ENCODE peak calls at places on chromosomes 5 and 9, in four cellular contexts. One of them, this sample, is unnamed.

GRCh38 chr9:135340143-135340655 is 139.4 kb upstream of the PPP1R26 start:
- DNase-seq in GM12878: no peak
- DNase-seq in HCT116: no peak
- DNase-seq in SK-N-SH: no peak
- DNase-seq in this sample: no peak

GRCh38 chr5:90264930-90265857 is 144.4 kb downstream of the CETN3 start:
- DNase-seq in SK-N-SH: peak
- DNase-seq in HCT116: peak
- DNase-seq in GM12878: peak
- DNase-seq in this sample: peak

GRCh38 chr9:100186356-100186755 is 87.3 kb downstream of the INVS start:
- DNase-seq in HCT116: no peak
- DNase-seq in GM12878: no peak
- DNase-seq in SK-N-SH: no peak
- DNase-seq in this sample: no peak

GRCh38 chr5:139795074-139796001 is at the start of gene PSD2:
- DNase-seq in SK-N-SH: peak
- DNase-seq in HCT116: no peak
- DNase-seq in GM12878: no peak
- DNase-seq in this sample: no peak

GRCh38 chr5:175501759-175502158 is 23.4 kb downstream of the SFXN1 start:
- DNase-seq in HCT116: no peak
- DNase-seq in SK-N-SH: no peak
- DNase-seq in GM12878: no peak
- DNase-seq in this sample: no peak

GRCh38 chr9:37925786-37926736 is 22.1 kb upstream of the SLC25A51 start:
- DNase-seq in SK-N-SH: no peak
- DNase-seq in HCT116: no peak
- DNase-seq in GM12878: no peak
- DNase-seq in this sample: no peak

GRCh38 chr5:35063386-35063785 is 15.6 kb upstream of the AGXT2 start:
- DNase-seq in HCT116: no peak
- DNase-seq in GM12878: no peak
- DNase-seq in SK-N-SH: no peak
- DNase-seq in this sample: no peak

GRCh38 chr5:132392411-132392810 is 22.9 kb downstream of the SLC22A5 start:
- DNase-seq in GM12878: no peak
- DNase-seq in SK-N-SH: no peak
- DNase-seq in HCT116: no peak
- DNase-seq in this sample: no peak

GRCh38 chr9:115627511-115627910 is 509.6 kb upstream of the TNC start:
- DNase-seq in SK-N-SH: no peak
- DNase-seq in GM12878: no peak
- DNase-seq in HCT116: no peak
- DNase-seq in this sample: no peak

GRCh38 chr5:54195701-54196100 is 114.7 kb downstream of the ARL15 start:
- DNase-seq in SK-N-SH: no peak
- DNase-seq in HCT116: no peak
- DNase-seq in GM12878: no peak
- DNase-seq in this sample: no peak

GRCh38 chr5:74251106-74252032 is 389.2 kb downstream of the ENC1 start:
- DNase-seq in HCT116: no peak
- DNase-seq in SK-N-SH: no peak
- DNase-seq in GM12878: no peak
- DNase-seq in this sample: no peak

GRCh38 chr9:120643096-120643495 is 63.1 kb upstream of the CDK5RAP2 start:
- DNase-seq in SK-N-SH: no peak
- DNase-seq in HCT116: no peak
- DNase-seq in GM12878: no peak
- DNase-seq in this sample: no peak

GRCh38 chr5:159451197-159452052 is 121.1 kb upstream of the IL12B start:
- DNase-seq in GM12878: no peak
- DNase-seq in HCT116: peak
- DNase-seq in SK-N-SH: no peak
- DNase-seq in this sample: no peak

GRCh38 chr5:109247943-109248342 is 161.8 kb downstream of the PJA2 start:
- DNase-seq in HCT116: no peak
- DNase-seq in SK-N-SH: no peak
- DNase-seq in GM12878: peak
- DNase-seq in this sample: no peak

GRCh38 chr9:91741529-91741928 is 208.5 kb downstream of the ROR2 start:
- DNase-seq in HCT116: no peak
- DNase-seq in GM12878: no peak
- DNase-seq in SK-N-SH: no peak
- DNase-seq in this sample: no peak

GRCh38 chr9:20941177-20941690 is 90.2 kb downstream of the HACD4 start:
- DNase-seq in GM12878: peak
- DNase-seq in HCT116: peak
- DNase-seq in SK-N-SH: peak
- DNase-seq in this sample: peak

GRCh38 chr5:160787247-160787646 is 64.8 kb downstream of the ATP10B start:
- DNase-seq in GM12878: peak
- DNase-seq in SK-N-SH: no peak
- DNase-seq in HCT116: no peak
- DNase-seq in this sample: peak

GRCh38 chr9:30996761-30997160 is 1387.7 kb upstream of the ACO1 start:
- DNase-seq in GM12878: no peak
- DNase-seq in SK-N-SH: no peak
- DNase-seq in HCT116: no peak
- DNase-seq in this sample: no peak

GRCh38 chr5:127833999-127834953 is 131.1 kb downstream of the CCDC192 start:
- DNase-seq in HCT116: no peak
- DNase-seq in SK-N-SH: no peak
- DNase-seq in GM12878: no peak
- DNase-seq in this sample: no peak

GRCh38 chr5:157236423-157236822 is 29.5 kb upstream of the CYFIP2 start:
- DNase-seq in SK-N-SH: no peak
- DNase-seq in HCT116: no peak
- DNase-seq in GM12878: no peak
- DNase-seq in this sample: no peak

GRCh38 chr5:43073597-43074546 is 33.8 kb upstream of the ANXA2R start:
- DNase-seq in SK-N-SH: peak
- DNase-seq in HCT116: peak
- DNase-seq in GM12878: no peak
- DNase-seq in this sample: peak

GRCh38 chr5:88979244-88979643 is 96.3 kb upstream of the MEF2C start:
- DNase-seq in HCT116: no peak
- DNase-seq in GM12878: peak
- DNase-seq in SK-N-SH: no peak
- DNase-seq in this sample: no peak

GRCh38 chr9:127970401-127971313 is 10.1 kb downstream of the EEIG1 start:
- DNase-seq in GM12878: peak
- DNase-seq in SK-N-SH: peak
- DNase-seq in HCT116: no peak
- DNase-seq in this sample: no peak

GRCh38 chr5:40333459-40334241 is 346.1 kb upstream of the PTGER4 start:
- DNase-seq in GM12878: no peak
- DNase-seq in HCT116: no peak
- DNase-seq in SK-N-SH: no peak
- DNase-seq in this sample: no peak

GRCh38 chr5:150622157-150622556 is 18.3 kb upstream of the SYNPO start:
- DNase-seq in SK-N-SH: no peak
- DNase-seq in HCT116: no peak
- DNase-seq in GM12878: no peak
- DNase-seq in this sample: no peak

GRCh38 chr5:163005949-163006348 is 431.4 kb upstream of the CCNG1 start:
- DNase-seq in SK-N-SH: no peak
- DNase-seq in GM12878: no peak
- DNase-seq in HCT116: no peak
- DNase-seq in this sample: no peak

GRCh38 chr5:151757233-151758140 is 944 bp downstream of the ATOX1 start:
- DNase-seq in SK-N-SH: no peak
- DNase-seq in HCT116: no peak
- DNase-seq in GM12878: no peak
- DNase-seq in this sample: no peak

GRCh38 chr5:180688326-180689070 is 39.1 kb upstream of the FLT4 start:
- DNase-seq in HCT116: no peak
- DNase-seq in GM12878: no peak
- DNase-seq in SK-N-SH: no peak
- DNase-seq in this sample: no peak

GRCh38 chr9:34001308-34001707 is 47.4 kb downstream of the UBAP2 start:
- DNase-seq in HCT116: no peak
- DNase-seq in SK-N-SH: no peak
- DNase-seq in GM12878: no peak
- DNase-seq in this sample: no peak
- TF ChIP-seq JUND in HCT116: no peak
- TF ChIP-seq JUND in SK-N-SH: no peak
- TF ChIP-seq JUND in GM12878: no peak
- TF ChIP-seq JUND in this sample: no peak

DNA sequence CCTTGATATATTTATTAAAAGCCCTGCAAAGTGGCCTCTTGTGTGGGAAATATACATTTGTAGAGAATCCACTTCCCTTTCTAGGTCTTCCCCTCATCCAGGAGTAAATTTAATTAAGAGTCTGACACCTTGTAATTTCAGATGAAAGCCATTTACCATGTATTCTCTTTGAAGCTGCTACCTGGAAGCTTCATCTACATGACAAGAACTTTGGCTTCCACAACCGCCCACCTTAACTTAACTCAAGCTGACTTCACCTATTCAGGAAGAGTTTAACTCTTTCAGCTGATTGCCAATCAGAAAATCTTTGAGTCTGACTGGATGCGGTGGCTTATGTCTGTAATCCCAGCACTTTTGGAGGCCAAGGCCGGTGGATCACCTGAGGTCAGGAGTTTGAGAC is 899.9 kb downstream of the TAF11L14 start:
- DNase-seq in SK-N-SH: no peak
- DNase-seq in HCT116: no peak
- DNase-seq in GM12878: no peak
- DNase-seq in this sample: no peak
- TF ChIP-seq JUND in SK-N-SH: no peak
- TF ChIP-seq JUND in HCT116: no peak
- TF ChIP-seq JUND in GM12878: no peak
- TF ChIP-seq JUND in this sample: no peak

GRCh38 chr9:111986035-111986556 is 89.5 kb downstream of the UGCG start:
- DNase-seq in SK-N-SH: no peak
- DNase-seq in GM12878: no peak
- DNase-seq in HCT116: no peak
- DNase-seq in this sample: no peak
- TF ChIP-seq JUND in SK-N-SH: no peak
- TF ChIP-seq JUND in GM12878: no peak
- TF ChIP-seq JUND in HCT116: no peak
- TF ChIP-seq JUND in this sample: no peak

GRCh38 chr9:132699926-132700325 is 29.7 kb downstream of the GTF3C4 start:
- DNase-seq in HCT116: no peak
- DNase-seq in SK-N-SH: no peak
- DNase-seq in GM12878: no peak
- DNase-seq in this sample: no peak
- TF ChIP-seq JUND in HCT116: no peak
- TF ChIP-seq JUND in SK-N-SH: no peak
- TF ChIP-seq JUND in GM12878: no peak
- TF ChIP-seq JUND in this sample: no peak

DNA sequence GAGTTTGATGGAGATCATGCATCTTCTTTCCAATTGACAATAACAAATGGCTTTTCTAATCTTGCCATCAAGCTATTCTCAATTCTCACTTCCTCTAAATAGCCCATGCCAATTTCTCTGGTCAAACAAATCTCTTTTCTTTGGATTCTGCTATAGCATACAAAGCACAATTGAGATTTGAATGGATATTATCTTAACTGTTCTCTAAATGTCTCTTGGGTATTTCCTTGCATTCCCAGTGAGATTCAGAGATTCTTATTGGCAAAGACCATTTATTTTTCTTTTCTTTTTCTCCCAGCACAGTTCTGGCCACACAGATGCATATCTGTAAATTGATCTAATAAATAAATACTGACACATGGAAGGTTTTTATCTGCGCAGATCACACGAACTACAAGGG is at the start of gene OR1N2:
- DNase-seq in SK-N-SH: no peak
- DNase-seq in GM12878: no peak
- DNase-seq in HCT116: no peak
- DNase-seq in this sample: no peak
- TF ChIP-seq JUND in SK-N-SH: no peak
- TF ChIP-seq JUND in GM12878: no peak
- TF ChIP-seq JUND in HCT116: no peak
- TF ChIP-seq JUND in this sample: no peak

GRCh38 chr5:55338810-55339243 is 31.0 kb downstream of the MTREX start:
- DNase-seq in HCT116: no peak
- DNase-seq in SK-N-SH: no peak
- DNase-seq in GM12878: peak
- DNase-seq in this sample: no peak
- TF ChIP-seq JUND in HCT116: no peak
- TF ChIP-seq JUND in SK-N-SH: no peak
- TF ChIP-seq JUND in GM12878: no peak
- TF ChIP-seq JUND in this sample: no peak

GRCh38 chr5:80712914-80713313 is 58.1 kb upstream of the DHFR start:
- DNase-seq in HCT116: no peak
- DNase-seq in SK-N-SH: no peak
- DNase-seq in GM12878: no peak
- DNase-seq in this sample: no peak

GRCh38 chr5:80713640-80714039 is 58.9 kb upstream of the DHFR start:
- DNase-seq in SK-N-SH: no peak
- DNase-seq in HCT116: no peak
- DNase-seq in GM12878: no peak
- DNase-seq in this sample: no peak

GRCh38 chr5:80711216-80711615 is 56.4 kb upstream of the DHFR start:
- DNase-seq in HCT116: no peak
- DNase-seq in SK-N-SH: no peak
- DNase-seq in GM12878: no peak
- DNase-seq in this sample: no peak

GRCh38 chr5:80714570-80715298 is 60.0 kb upstream of the DHFR start:
- DNase-seq in SK-N-SH: no peak
- DNase-seq in HCT116: no peak
- DNase-seq in GM12878: no peak
- DNase-seq in this sample: no peak

DNA sequence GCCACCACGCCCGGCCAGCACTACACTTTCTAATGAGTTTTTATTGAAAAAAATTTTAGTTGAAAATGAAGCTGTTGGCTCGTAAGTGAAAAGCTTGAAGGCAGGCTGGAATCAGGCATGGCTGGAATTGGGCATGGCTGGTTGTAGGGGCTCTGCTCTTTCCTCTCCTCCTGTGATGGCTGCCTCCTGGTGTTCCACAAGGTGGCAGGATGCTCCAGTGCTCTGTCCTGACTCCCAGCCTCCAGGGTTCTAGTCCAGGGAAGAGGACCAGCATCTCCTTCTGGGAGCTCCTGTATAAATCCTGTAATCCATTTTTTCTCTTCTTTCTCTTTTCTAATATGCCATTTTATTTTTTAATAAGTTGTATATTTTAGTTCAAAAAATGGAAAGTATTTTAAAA is 57.2 kb upstream of the DHFR start:
- DNase-seq in GM12878: no peak
- DNase-seq in SK-N-SH: peak
- DNase-seq in HCT116: peak
- DNase-seq in this sample: no peak
- TF ChIP-seq JUND in GM12878: no peak
- TF ChIP-seq JUND in SK-N-SH: no peak
- TF ChIP-seq JUND in HCT116: no peak
- TF ChIP-seq JUND in this sample: no peak

This sample was measured in H1.